ENCODE peak calls at places on chromosomes 3 and 15, in six cellular contexts. T is GM23248, B is K562, W is psoas muscle, O is colonic mucosa, F is mesenchymal stem cell. M is an unnamed sample. For H3K9me3, the result is how much of the 10 kb centered on the place peaks cover.

GRCh38 chr3:151431940-151432339 is 28.9 kb downstream of the IGSF10 start:
- DNase-seq in T (peak), O (no peak), F (peak), W (no peak), B (peak), M (no peak)

GRCh38 chr15:48536681-48537091 is 108.8 kb downstream of the FBN1 start:
- DNase-seq in T (peak), B (no peak), O (no peak), F (peak), W (no peak), M (no peak)

GRCh38 chr3:197132916-197133530 is 103.4 kb upstream of the MELTF start:
- DNase-seq in B (no peak), O (no peak), F (peak), T (no peak), W (no peak), M (no peak)

GRCh38 chr3:66075281-66075680 is 36.6 kb upstream of the MAGI1 start:
- DNase-seq in B (no peak), T (peak), O (no peak), W (no peak), F (no peak), M (no peak)

GRCh38 chr15:32849769-32850668 is 132.2 kb downstream of the GREM1 start:
- DNase-seq in O (no peak), W (no peak), T (peak), B (no peak), F (peak), M (no peak)

GRCh38 chr3:196207833-196208607 is 3.2 kb downstream of the ZDHHC19 start:
- DNase-seq in T (peak), B (peak), F (peak), W (peak), O (peak), M (no peak)

GRCh38 chr3:58092516-58092915 is 84.3 kb downstream of the FLNB start:
- DNase-seq in F (peak), T (no peak), B (no peak), O (no peak), W (no peak), M (no peak)

GRCh38 chr3:194003128-194004057 is 132.6 kb upstream of the HES1 start:
- DNase-seq in O (peak), T (peak), B (peak), F (peak), W (peak), M (peak)

GRCh38 chr15:38620851-38621594 is 56.4 kb upstream of the RASGRP1 start:
- DNase-seq in F (no peak), B (no peak), O (no peak), T (no peak), W (no peak), M (no peak)

GRCh38 chr3:128497305-128498126 is 4.5 kb upstream of the GATA2 start:
- DNase-seq in O (peak), T (peak), W (peak), F (peak), B (peak), M (no peak)

GRCh38 chr3:45923755-45924154 is 19.5 kb upstream of the CXCR6 start:
- DNase-seq in T (peak), F (peak), B (no peak), W (no peak), O (no peak), M (no peak)

GRCh38 chr3:142645236-142645793 is 49.1 kb downstream of the PLS1 start:
- DNase-seq in W (no peak), B (no peak), F (peak), O (no peak), T (peak), M (no peak)

GRCh38 chr3:114115151-114115550 is 58.6 kb downstream of the QTRT2 start:
- DNase-seq in F (no peak), T (no peak), W (no peak), O (no peak), B (no peak), M (no peak)

GRCh38 chr15:64560998-64561397 is 100.6 kb downstream of the ZNF609 start:
- DNase-seq in O (no peak), F (no peak), W (no peak), T (no peak), B (peak), M (no peak)

GRCh38 chr15:49387471-49387870 is 35.6 kb upstream of the FGF7 start:
- DNase-seq in O (no peak), T (no peak), B (no peak), F (no peak), W (no peak), M (no peak)

GRCh38 chr3:13831386-13831996 is 48.4 kb downstream of the WNT7A start:
- DNase-seq in W (peak), B (no peak), O (no peak), T (no peak), F (no peak), M (no peak)

GRCh38 chr3:13148561-13149330 is 75.5 kb upstream of the IQSEC1 start:
- DNase-seq in W (no peak), B (no peak), T (no peak), O (no peak), F (no peak), M (peak)

GRCh38 chr3:126435456-126436315 is 40.0 kb downstream of the ZXDC start:
- DNase-seq in O (peak), F (no peak), T (no peak), B (no peak), W (no peak), M (peak)

GRCh38 chr3:176623751-176624150 is 573.5 kb downstream of the TBL1XR1 start:
- DNase-seq in W (no peak), F (no peak), O (no peak), B (no peak), T (no peak), M (no peak)

GRCh38 chr3:55624238-55624637 is 137.1 kb upstream of the WNT5A start:
- DNase-seq in F (peak), W (no peak), O (no peak), B (no peak), T (peak), M (no peak)

GRCh38 chr15:83694538-83694937 is 40.6 kb downstream of the ADAMTSL3 start:
- DNase-seq in O (no peak), F (peak), W (no peak), T (no peak), B (no peak), M (no peak)

GRCh38 chr3:14646589-14647413 is 4.8 kb upstream of the CCDC174 start:
- DNase-seq in T (no peak), O (no peak), B (peak), W (no peak), F (no peak), M (no peak)

GRCh38 chr15:65789105-65789504 is 3.0 kb downstream of the DENND4A start:
- DNase-seq in T (no peak), O (no peak), F (no peak), W (no peak), B (no peak), M (no peak)

GRCh38 chr15:78131295-78132021 is at the start of gene CIB2:
- DNase-seq in T (peak), O (peak), B (peak), W (peak), F (peak), M (peak)

GRCh38 chr15:25240461-25241021 is 198.3 kb downstream of the UBE3A start:
- DNase-seq in F (no peak), O (no peak), T (no peak), W (peak), B (no peak), M (peak)
- H3K9me3 ChIP-seq in F (under half), O (under half), T (under half), W (under half), B (under half), M (half or more)

GRCh38 chr3:18194431-18194830 is 230.7 kb downstream of the SATB1 start:
- DNase-seq in W (no peak), B (no peak), O (no peak), F (no peak), T (no peak), M (no peak)
- H3K9me3 ChIP-seq in W (under half), B (under half), O (under half), F (under half), T (under half), M (under half)

GRCh38 chr3:134881305-134881704 is 86.2 kb downstream of the EPHB1 start:
- DNase-seq in F (no peak), O (no peak), W (no peak), B (no peak), T (no peak), M (no peak)

GRCh38 chr3:134880431-134880830 is 85.4 kb downstream of the EPHB1 start:
- DNase-seq in W (no peak), O (no peak), T (no peak), B (no peak), F (no peak), M (no peak)

GRCh38 chr3:134883697-134884385 is 88.8 kb downstream of the EPHB1 start:
- DNase-seq in W (peak), B (no peak), O (no peak), T (peak), F (no peak), M (no peak)

GRCh38 chr3:134886991-134887390 is 91.9 kb downstream of the EPHB1 start:
- DNase-seq in T (no peak), B (no peak), O (no peak), F (no peak), W (no peak), M (no peak)

DNA sequence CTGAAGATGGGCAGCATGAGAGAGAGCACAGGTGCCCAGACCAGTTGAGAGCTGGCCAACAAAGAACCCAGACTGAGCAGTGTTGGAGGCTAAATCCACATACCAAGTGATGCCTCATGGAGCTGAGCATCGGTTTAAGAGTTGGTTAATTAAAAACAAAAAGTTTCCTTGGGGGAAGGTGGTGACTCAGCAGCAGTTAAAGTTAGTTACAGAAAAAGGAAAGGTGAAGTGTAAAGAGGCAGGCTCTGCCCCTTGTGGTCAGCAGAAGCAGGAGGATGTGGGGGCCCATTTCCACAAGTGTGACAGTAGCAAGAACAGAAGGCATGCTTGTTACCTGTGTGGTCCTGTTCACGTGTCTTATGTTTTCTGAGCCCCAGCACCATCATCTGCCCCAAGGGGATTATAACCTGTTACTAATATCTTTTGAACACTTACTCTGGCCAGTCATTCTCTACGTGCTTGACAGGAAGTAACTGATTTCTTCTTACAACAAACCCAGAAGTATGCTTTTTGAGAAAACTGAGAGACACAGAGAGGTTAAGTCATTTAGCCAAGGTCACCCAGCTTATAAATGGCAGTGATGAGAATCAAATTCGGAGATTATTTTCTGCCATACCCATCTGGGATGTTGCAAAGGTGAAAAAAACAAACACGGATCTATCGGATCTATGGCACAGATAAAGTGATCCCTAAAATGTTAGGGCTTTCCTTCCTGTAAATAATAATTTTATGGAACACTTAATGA is 91.0 kb downstream of the EPHB1 start:
- DNase-seq in F (no peak), T (peak), B (no peak), W (no peak), O (no peak), M (no peak)
- H3K9me3 ChIP-seq in F (under half), T (under half), B (under half), W (under half), O (under half), M (under half)

DNA sequence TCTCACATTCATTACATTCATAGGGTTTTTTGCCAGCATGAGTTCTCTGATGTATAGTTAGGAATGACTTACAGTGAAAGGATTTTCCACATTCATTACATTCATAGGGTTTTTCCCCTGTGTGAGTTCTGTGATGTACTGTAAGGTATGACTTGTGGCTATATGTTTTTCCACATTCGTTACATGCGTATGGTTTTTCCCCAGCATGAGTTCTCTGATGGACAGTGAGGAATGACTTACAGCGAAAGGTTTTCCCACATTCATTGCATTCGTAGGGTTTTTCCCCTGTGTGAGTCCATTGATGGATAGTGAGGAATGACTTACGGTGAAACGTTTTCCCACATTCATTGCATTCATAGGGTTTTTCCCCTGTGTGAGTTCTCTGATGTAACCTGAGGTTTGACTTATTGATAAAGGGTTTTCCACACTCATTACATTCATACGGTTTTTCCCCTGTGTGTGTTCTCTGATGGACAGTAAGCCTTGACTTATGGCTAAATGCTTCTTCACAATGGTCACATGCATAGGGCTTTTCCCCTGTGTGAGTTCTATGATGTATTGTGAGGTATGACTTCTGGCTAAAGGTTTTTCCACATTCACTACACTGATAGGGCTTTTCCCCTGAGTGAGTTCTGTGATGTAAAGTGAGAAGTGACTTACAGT is 47.4 kb downstream of the ZNF717 start:
- DNase-seq in B (no peak), O (no peak), W (no peak), T (peak), F (peak), M (no peak)
- H3K9me3 ChIP-seq in B (under half), O (under half), W (half or more), T (under half), F (half or more), M (half or more)

GRCh38 chr3:43015572-43016512 is 36.7 kb downstream of the GASK1A start:
- DNase-seq in W (no peak), B (no peak), F (no peak), T (no peak), O (no peak), M (no peak)

GRCh38 chr3:43017593-43018195 is 38.6 kb downstream of the GASK1A start:
- DNase-seq in O (no peak), T (no peak), F (no peak), W (no peak), B (no peak), M (no peak)

GRCh38 chr3:43014990-43015389 is 35.9 kb downstream of the GASK1A start:
- DNase-seq in O (no peak), F (no peak), B (no peak), W (no peak), T (no peak), M (no peak)

GRCh38 chr3:43016513-43016865 is 37.4 kb downstream of the GASK1A start:
- DNase-seq in O (no peak), T (no peak), F (no peak), B (no peak), W (no peak), M (no peak)

GRCh38 chr3:43017038-43017437 is 37.9 kb downstream of the GASK1A start:
- DNase-seq in O (no peak), B (no peak), T (no peak), F (no peak), W (no peak), M (no peak)
- H3K9me3 ChIP-seq in O (under half), B (under half), T (under half), F (under half), W (under half), M (under half)

GRCh38 chr15:27324871-27325270 is 353.9 kb downstream of the GABRG3 start:
- DNase-seq in O (no peak), T (no peak), B (no peak), F (no peak), W (no peak), M (no peak)
- H3K9me3 ChIP-seq in O (under half), T (under half), B (under half), F (under half), W (under half), M (under half)

DNA sequence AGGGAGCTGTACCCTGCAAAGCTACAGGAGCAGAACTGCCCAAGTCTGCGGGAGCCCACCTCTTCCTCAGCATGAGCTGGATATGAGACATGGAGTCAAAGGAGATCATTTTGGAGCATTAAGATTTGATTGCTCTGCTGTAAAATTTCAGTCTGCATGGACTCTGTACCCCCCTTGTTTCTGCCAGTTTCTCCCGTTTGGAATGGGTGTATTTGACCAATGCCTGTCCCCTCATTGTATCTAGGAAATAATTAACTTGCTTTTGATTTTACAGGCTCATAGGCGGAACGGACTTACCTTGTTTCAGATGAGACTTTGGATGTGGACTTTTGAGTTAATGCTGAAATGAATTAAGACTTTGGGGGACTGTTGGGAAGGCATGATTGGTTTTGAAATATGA is 18.3 kb downstream of the RNF13 start:
- DNase-seq in W (no peak), F (no peak), T (no peak), O (no peak), B (no peak), M (no peak)
- H3K9me3 ChIP-seq in W (under half), F (under half), T (under half), O (under half), B (under half), M (under half)